ENCODE peak calls at places on chromosomes 3 and 15, in nine cellular contexts. E, U, P, T, Y, S, G, Z and N are unnamed samples.

GRCh38 chr3:136731274-136731884 is 20.8 kb downstream of the STAG1 start:
- DNase-seq in E (no peak), U (no peak), P (peak), T (no peak), Y (peak), S (no peak), G (no peak), Z (no peak), N (no peak)

GRCh38 chr3:125055165-125055912 is 458 bp downstream of the HEG1 start:
- DNase-seq in E (no peak), U (peak), P (no peak), T (peak), Y (no peak), S (no peak), G (peak), Z (no peak), N (peak)

GRCh38 chr15:49645937-49646336 is 25.1 kb downstream of the DTWD1 start:
- DNase-seq in E (peak), U (peak), P (peak), T (no peak), Y (peak), S (no peak), G (no peak), Z (peak), N (peak)

GRCh38 chr3:7171493-7171892 is 310.6 kb downstream of the GRM7 start:
- DNase-seq in E (no peak), U (no peak), P (no peak), T (no peak), Y (no peak), S (no peak), G (no peak), Z (no peak), N (no peak)

GRCh38 chr3:156135921-156136655 is 15.7 kb downstream of the KCNAB1 start:
- DNase-seq in E (peak), U (no peak), P (no peak), T (no peak), Y (no peak), S (no peak), G (peak), Z (no peak), N (no peak)

GRCh38 chr3:65729553-65729952 is 309.2 kb downstream of the MAGI1 start:
- DNase-seq in E (peak), U (peak), P (no peak), T (no peak), Y (peak), S (no peak), G (no peak), Z (peak), N (no peak)

GRCh38 chr3:179464296-179465092 is 13.2 kb upstream of the GNB4 start:
- DNase-seq in E (no peak), U (no peak), P (no peak), T (no peak), Y (no peak), S (no peak), G (peak), Z (no peak), N (no peak)

GRCh38 chr3:152269423-152270144 is 855 bp downstream of the MBNL1 start:
- DNase-seq in E (peak), U (peak), P (peak), T (peak), Y (peak), S (no peak), G (peak), Z (peak), N (peak)

GRCh38 chr3:146550743-146551510 is 6.5 kb upstream of the PLSCR1 start:
- DNase-seq in E (peak), U (peak), P (peak), T (no peak), Y (peak), S (peak), G (no peak), Z (peak), N (peak)

GRCh38 chr15:63048986-63049665 is 6.6 kb downstream of the TPM1 start:
- DNase-seq in E (peak), U (peak), P (peak), T (peak), Y (peak), S (no peak), G (peak), Z (no peak), N (peak)

GRCh38 chr3:82261013-82261412 is 499.6 kb upstream of the GBE1 start:
- DNase-seq in E (no peak), U (no peak), P (peak), T (no peak), Y (no peak), S (no peak), G (no peak), Z (no peak), N (no peak)

GRCh38 chr3:156303316-156303715 is 182.9 kb downstream of the KCNAB1 start:
- DNase-seq in E (no peak), U (no peak), P (no peak), T (no peak), Y (no peak), S (no peak), G (no peak), Z (no peak), N (no peak)

GRCh38 chr15:93943607-93944006 is 287.8 kb upstream of the MCTP2 start:
- DNase-seq in E (no peak), U (no peak), P (no peak), T (no peak), Y (peak), S (no peak), G (no peak), Z (peak), N (no peak)

GRCh38 chr15:98809273-98809672 is 160.9 kb downstream of the IGF1R start:
- DNase-seq in E (no peak), U (no peak), P (no peak), T (no peak), Y (no peak), S (no peak), G (no peak), Z (no peak), N (no peak)

GRCh38 chr3:171187706-171188290 is 161.3 kb upstream of the SLC2A2 start:
- DNase-seq in E (peak), U (peak), P (peak), T (peak), Y (peak), S (no peak), G (peak), Z (no peak), N (no peak)

GRCh38 chr3:180961087-180961486 is 28.4 kb downstream of the DNAJC19 start:
- DNase-seq in E (no peak), U (no peak), P (no peak), T (no peak), Y (no peak), S (no peak), G (no peak), Z (no peak), N (no peak)

GRCh38 chr3:127792664-127793292 is 29.5 kb downstream of the MGLL start:
- DNase-seq in E (peak), U (peak), P (peak), T (no peak), Y (peak), S (no peak), G (no peak), Z (peak), N (peak)

GRCh38 chr3:115385935-115386334 is 237.4 kb upstream of the GAP43 start:
- DNase-seq in E (no peak), U (no peak), P (no peak), T (no peak), Y (no peak), S (no peak), G (no peak), Z (no peak), N (no peak)

GRCh38 chr3:59655616-59656015 is 605.8 kb upstream of the CFAP20DC start:
- DNase-seq in E (no peak), U (no peak), P (no peak), T (no peak), Y (no peak), S (no peak), G (no peak), Z (no peak), N (no peak)

GRCh38 chr15:35557544-35557943 is 11.6 kb upstream of the DPH6 start:
- DNase-seq in E (no peak), U (peak), P (peak), T (no peak), Y (peak), S (peak), G (no peak), Z (peak), N (peak)

GRCh38 chr3:112569265-112569664 is 7.4 kb downstream of the SLC35A5 start:
- DNase-seq in E (peak), U (no peak), P (no peak), T (no peak), Y (no peak), S (no peak), G (no peak), Z (no peak), N (no peak)

GRCh38 chr3:62884041-62884870 is 9.0 kb upstream of the CADPS start:
- DNase-seq in E (no peak), U (no peak), P (no peak), T (no peak), Y (no peak), S (no peak), G (peak), Z (no peak), N (no peak)

GRCh38 chr15:64213646-64214045 is 50.8 kb upstream of the PPIB start:
- DNase-seq in E (no peak), U (peak), P (peak), T (no peak), Y (peak), S (no peak), G (no peak), Z (no peak), N (peak)

GRCh38 chr3:169505577-169506155 is 157.8 kb downstream of the MECOM start:
- DNase-seq in E (no peak), U (no peak), P (peak), T (peak), Y (no peak), S (peak), G (peak), Z (no peak), N (no peak)
- TF ChIP-seq CTCF in E (no peak), U (no peak), P (peak), T (peak), Y (no peak), S (peak), G (peak), Z (no peak), N (peak)

GRCh38 chr3:72055436-72055835 is 270.5 kb upstream of the PROK2 start:
- DNase-seq in E (no peak), U (no peak), P (no peak), T (no peak), Y (no peak), S (no peak), G (no peak), Z (no peak), N (no peak)
- H3K27ac ChIP-seq in E (no peak), U (no peak), P (no peak), T (no peak), Y (no peak), S (no peak), G (no peak), Z (no peak), N (no peak)

GRCh38 chr3:107082527-107082926 is 294.7 kb upstream of the CCDC54 start:
- DNase-seq in E (no peak), U (peak), P (peak), T (no peak), Y (peak), S (no peak), G (no peak), Z (no peak), N (peak)

GRCh38 chr3:107077391-107077790 is 299.8 kb upstream of the CCDC54 start:
- DNase-seq in E (no peak), U (no peak), P (no peak), T (no peak), Y (no peak), S (no peak), G (no peak), Z (no peak), N (no peak)
- H2AFZ ChIP-seq in E (no peak), U (no peak), P (no peak), T (no peak), Y (no peak), S (no peak), G (peak), Z (no peak), N (no peak)

DNA sequence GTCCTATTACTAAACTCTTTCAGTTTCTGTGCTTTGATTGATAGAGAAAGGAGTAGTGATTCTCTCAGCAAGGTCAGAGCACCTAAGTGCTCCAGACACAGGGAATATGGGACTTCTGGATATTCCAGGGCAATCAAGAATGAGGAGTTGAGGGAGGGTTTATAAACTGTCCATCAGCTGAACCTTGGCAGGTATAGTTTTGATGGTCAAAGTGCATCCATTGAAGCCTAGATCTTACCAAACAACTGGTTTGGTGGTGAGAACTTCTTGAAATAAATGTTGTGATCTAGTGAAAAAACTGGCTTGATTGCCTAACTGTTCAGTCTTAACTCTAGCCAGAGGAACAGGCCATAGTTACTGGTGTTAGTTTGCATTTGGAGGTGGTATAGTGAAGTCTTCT is 207.0 kb upstream of the ONECUT1 start:
- DNase-seq in E (no peak), U (no peak), P (no peak), T (no peak), Y (no peak), S (no peak), G (no peak), Z (no peak), N (no peak)
- TF ChIP-seq CTCF in E (no peak), U (no peak), P (no peak), T (no peak), Y (no peak), S (no peak), G (no peak), Z (no peak), N (no peak)

DNA sequence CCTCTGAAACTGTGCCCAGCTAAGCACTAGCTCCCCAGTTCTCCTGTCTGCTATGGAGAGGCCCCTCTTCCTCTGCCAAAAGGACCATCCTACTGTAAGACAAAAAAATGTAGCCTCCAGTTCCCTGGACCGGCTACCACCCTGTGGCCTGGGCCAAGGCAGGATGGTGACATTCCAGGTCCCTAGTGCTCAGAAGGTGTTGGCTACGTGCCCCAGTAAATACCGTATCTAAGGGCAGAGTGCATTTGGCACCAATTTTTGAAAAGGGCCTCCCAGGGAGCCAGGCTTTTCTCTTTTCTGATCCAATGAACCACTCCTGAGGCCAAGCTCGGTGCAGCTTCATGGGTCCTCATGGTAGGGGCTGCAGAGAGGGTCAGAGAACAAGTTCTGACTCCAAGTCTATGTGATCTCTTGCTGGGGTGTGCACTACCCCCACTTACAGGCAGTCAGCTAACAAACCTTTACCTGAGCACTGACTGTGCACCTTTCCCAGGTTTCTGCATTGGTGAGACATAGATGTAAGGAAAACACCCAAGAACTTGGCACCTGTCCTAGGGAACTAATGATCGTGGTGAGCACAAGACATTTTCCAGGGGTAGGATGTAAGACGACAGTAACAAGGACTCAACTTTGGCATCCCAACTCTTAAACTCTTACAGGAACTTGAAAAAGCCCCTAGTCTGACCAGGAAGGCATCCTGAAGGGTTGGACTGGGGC is 32.6 kb downstream of the TLE3 start:
- DNase-seq in E (no peak), U (no peak), P (no peak), T (no peak), Y (no peak), S (no peak), G (no peak), Z (no peak), N (peak)
- H3K27ac ChIP-seq in E (no peak), U (no peak), P (no peak), T (no peak), Y (no peak), S (no peak), G (no peak), Z (no peak), N (no peak)

DNA sequence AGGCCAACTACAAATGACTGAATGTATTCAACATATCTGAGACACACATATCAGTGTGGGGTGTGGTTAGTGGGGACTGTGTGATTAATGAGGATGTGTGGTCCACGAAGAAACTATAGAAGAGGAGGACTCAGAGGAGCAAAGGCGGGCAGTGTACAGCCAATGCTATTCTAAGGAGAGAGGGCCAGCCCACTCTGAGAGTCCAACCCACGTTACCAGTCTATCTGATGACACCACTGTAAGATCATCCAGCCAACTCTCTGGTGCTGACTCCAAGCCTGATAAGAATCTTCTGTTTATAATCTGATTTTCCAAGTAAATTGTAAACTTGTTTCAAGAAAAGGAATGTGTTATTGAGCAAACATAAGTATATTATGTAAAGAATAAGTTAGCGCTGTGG is 47.2 kb downstream of the MCF2L2 start:
- DNase-seq in E (no peak), U (peak), P (peak), T (no peak), Y (peak), S (no peak), G (no peak), Z (peak), N (no peak)
- H2AFZ ChIP-seq in E (no peak), U (no peak), P (no peak), T (no peak), Y (no peak), S (no peak), G (no peak), Z (peak), N (peak)

GRCh38 chr15:26974120-26974780 is 3.3 kb downstream of the GABRG3 start:
- DNase-seq in E (no peak), U (peak), P (peak), T (peak), Y (peak), S (no peak), G (peak), Z (peak), N (peak)
- TF ChIP-seq CTCF in E (peak), U (peak), P (peak), T (peak), Y (peak), S (peak), G (peak), Z (peak), N (no peak)

DNA sequence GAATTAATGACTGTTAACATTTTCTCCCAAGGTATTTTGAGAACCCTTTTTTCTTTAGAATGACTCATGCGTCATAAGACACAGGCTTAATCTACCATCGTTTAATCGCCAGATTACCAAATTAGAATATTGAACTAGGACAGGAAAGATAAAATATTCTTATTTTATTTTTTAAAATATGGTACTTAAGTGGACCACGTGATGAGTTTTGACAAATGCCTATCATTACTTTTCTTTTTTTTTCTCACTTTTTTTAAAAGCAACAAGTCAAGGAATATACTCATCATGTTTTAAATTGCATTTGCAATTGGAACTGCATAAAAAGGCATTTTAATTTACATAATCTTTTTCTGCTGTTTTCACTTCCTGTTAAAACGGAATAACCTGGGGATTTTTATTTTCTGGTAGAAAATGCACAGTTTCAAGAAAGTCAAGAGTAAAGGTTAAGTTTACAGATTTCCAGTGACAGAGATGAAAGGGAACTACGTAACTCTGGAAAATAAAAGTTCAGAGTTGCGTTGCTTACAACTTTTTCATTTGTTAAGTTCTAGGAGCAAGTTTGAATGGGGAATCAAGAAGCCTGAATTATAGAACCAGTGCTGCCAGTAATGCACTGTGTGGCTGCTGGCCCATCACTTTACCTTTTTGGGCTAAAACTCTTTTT is 23.6 kb downstream of the SIAH2 start:
- DNase-seq in E (no peak), U (no peak), P (no peak), T (no peak), Y (no peak), S (no peak), G (no peak), Z (no peak), N (no peak)
- H3K27ac ChIP-seq in E (no peak), U (no peak), P (no peak), T (peak), Y (no peak), S (no peak), G (no peak), Z (no peak), N (no peak)

DNA sequence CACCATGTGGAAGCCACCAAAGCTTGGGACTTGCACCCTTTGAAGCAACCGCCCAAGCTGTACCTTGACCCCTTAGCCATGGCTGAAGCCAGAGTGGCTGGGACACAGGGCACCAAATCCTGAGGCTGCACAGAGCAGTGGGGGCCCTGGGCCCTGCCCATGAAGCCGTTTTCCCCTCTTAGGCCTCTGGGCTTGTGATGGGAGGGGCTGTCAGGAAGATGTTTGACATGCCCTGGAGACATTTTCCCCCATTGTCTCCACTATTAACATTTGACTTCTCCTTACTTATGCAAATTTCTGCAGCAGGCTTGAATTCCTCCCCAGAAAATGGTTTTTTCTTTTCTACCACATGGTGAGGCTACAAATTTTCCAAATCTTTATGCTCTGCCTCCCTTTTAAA is 522.2 kb downstream of the EDEM1 start:
- DNase-seq in E (no peak), U (no peak), P (no peak), T (no peak), Y (no peak), S (no peak), G (no peak), Z (no peak), N (no peak)
- H2AFZ ChIP-seq in E (no peak), U (no peak), P (no peak), T (no peak), Y (no peak), S (no peak), G (no peak), Z (no peak), N (no peak)